ENCODE peak calls at places on chromosomes 12 and 14, in eight cellular contexts. C, D, P, E, J, Z, I and M are unnamed samples. For H3K4me1 and H3K27me3, the result is how much of the 10 kb centered on the place peaks cover.

GRCh38 chr14:52907949-52908348 is 42.9 kb downstream of the FERMT2 start:
- DNase-seq in C (no peak), D (no peak), P (no peak), E (no peak), J (no peak), Z (no peak), I (no peak), M (no peak)

GRCh38 chr12:104801005-104801404 is 157.1 kb downstream of the SLC41A2 start:
- DNase-seq in C (no peak), D (no peak), P (no peak), E (no peak), J (no peak), Z (no peak), I (no peak), M (no peak)

GRCh38 chr12:66156654-66157053 is 13.1 kb downstream of the TMBIM4 start:
- DNase-seq in C (no peak), D (no peak), P (no peak), E (no peak), J (no peak), Z (no peak), I (no peak), M (no peak)

GRCh38 chr14:28468191-28469151 is 298.1 kb upstream of the FOXG1 start:
- DNase-seq in C (peak), D (no peak), P (no peak), E (no peak), J (no peak), Z (peak), I (no peak), M (no peak)

GRCh38 chr12:122527478-122527944 is 462 bp downstream of the KNTC1 start:
- DNase-seq in C (no peak), D (no peak), P (no peak), E (no peak), J (peak), Z (peak), I (no peak), M (no peak)

GRCh38 chr12:42546709-42547108 is 42.8 kb downstream of the PRICKLE1 start:
- DNase-seq in C (no peak), D (no peak), P (no peak), E (no peak), J (no peak), Z (no peak), I (no peak), M (no peak)

GRCh38 chr14:105203057-105203494 is 22.0 kb upstream of the NUDT14 start:
- DNase-seq in C (peak), D (peak), P (peak), E (peak), J (peak), Z (peak), I (peak), M (no peak)

GRCh38 chr12:110657747-110658146 is 31.2 kb downstream of the HVCN1 start:
- DNase-seq in C (no peak), D (no peak), P (no peak), E (no peak), J (no peak), Z (no peak), I (no peak), M (no peak)

GRCh38 chr14:89908712-89909450 is 45.6 kb downstream of the EFCAB11 start:
- DNase-seq in C (no peak), D (no peak), P (no peak), E (no peak), J (no peak), Z (no peak), I (no peak), M (no peak)

GRCh38 chr14:43872752-43873655 is 634.1 kb downstream of the FSCB start:
- DNase-seq in C (peak), D (no peak), P (no peak), E (no peak), J (no peak), Z (peak), I (no peak), M (no peak)

GRCh38 chr12:16857456-16857923 is 251.5 kb upstream of the LMO3 start:
- DNase-seq in C (no peak), D (no peak), P (no peak), E (no peak), J (no peak), Z (no peak), I (no peak), M (no peak)

GRCh38 chr12:51884676-51885229 is 3.1 kb upstream of the ANKRD33 start:
- DNase-seq in C (peak), D (peak), P (no peak), E (peak), J (no peak), Z (peak), I (no peak), M (peak)

GRCh38 chr12:6592087-6592486 is 15.1 kb downstream of the CHD4 start:
- DNase-seq in C (no peak), D (no peak), P (no peak), E (no peak), J (no peak), Z (no peak), I (no peak), M (no peak)

GRCh38 chr14:102848830-102849521 is 71.7 kb downstream of the TRAF3 start:
- DNase-seq in C (no peak), D (no peak), P (peak), E (no peak), J (no peak), Z (no peak), I (no peak), M (no peak)

GRCh38 chr14:90384543-90384911 is 12.3 kb upstream of the CALM1 start:
- DNase-seq in C (no peak), D (no peak), P (no peak), E (no peak), J (peak), Z (no peak), I (no peak), M (no peak)

GRCh38 chr12:121400332-121401139 is 618 bp downstream of the RNF34 start:
- DNase-seq in C (peak), D (peak), P (peak), E (peak), J (peak), Z (peak), I (peak), M (peak)

GRCh38 chr14:64775081-64775777 is 71.0 kb downstream of the PLEKHG3 start:
- DNase-seq in C (no peak), D (no peak), P (no peak), E (no peak), J (no peak), Z (no peak), I (no peak), M (no peak)

GRCh38 chr14:90726656-90727055 is 89.6 kb downstream of the TTC7B start:
- DNase-seq in C (peak), D (peak), P (peak), E (peak), J (no peak), Z (peak), I (peak), M (peak)

GRCh38 chr12:69524755-69525509 is 54.7 kb downstream of the FRS2 start:
- DNase-seq in C (no peak), D (no peak), P (no peak), E (no peak), J (no peak), Z (no peak), I (no peak), M (no peak)

GRCh38 chr12:23803547-23803946 is 145.9 kb downstream of the SOX5 start:
- DNase-seq in C (no peak), D (no peak), P (no peak), E (no peak), J (no peak), Z (no peak), I (no peak), M (no peak)

GRCh38 chr14:101090976-101091375 is 187.5 kb upstream of the RTL1 start:
- DNase-seq in C (no peak), D (no peak), P (no peak), E (no peak), J (no peak), Z (no peak), I (no peak), M (no peak)
- H3K4me1 ChIP-seq in C (under half), D (under half), P (under half), E (under half), J (under half), Z (under half), I (under half), M (under half)

DNA sequence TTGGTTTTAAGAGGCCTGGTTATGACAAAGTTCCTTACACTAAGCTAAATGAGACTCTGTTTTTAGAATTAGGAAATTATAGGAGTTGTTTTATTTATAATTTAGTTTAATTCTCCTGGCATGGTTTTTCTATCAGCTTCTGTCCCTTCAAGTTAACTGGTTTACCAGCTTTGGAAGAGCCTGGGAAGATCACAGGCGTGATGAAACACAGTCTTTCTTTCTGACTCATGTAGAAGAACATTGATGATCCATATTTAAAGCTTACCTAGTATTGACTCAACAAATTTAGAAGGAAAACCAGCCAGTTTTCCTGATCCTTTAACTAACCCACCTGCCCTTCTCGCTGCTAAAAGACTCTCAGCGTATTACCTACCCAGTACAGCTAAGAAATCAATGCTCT is 155.2 kb downstream of the TGFB3 start:
- DNase-seq in C (no peak), D (peak), P (no peak), E (no peak), J (no peak), Z (no peak), I (no peak), M (peak)
- H3K27ac ChIP-seq in C (no peak), D (peak), P (peak), E (no peak), J (no peak), Z (no peak), I (no peak), M (peak)

GRCh38 chr12:40907115-40907521 is 214.9 kb downstream of the CNTN1 start:
- DNase-seq in C (no peak), D (peak), P (no peak), E (no peak), J (no peak), Z (no peak), I (no peak), M (peak)

GRCh38 chr12:40915172-40915571 is 222.9 kb downstream of the CNTN1 start:
- DNase-seq in C (no peak), D (no peak), P (no peak), E (no peak), J (no peak), Z (no peak), I (no peak), M (no peak)

GRCh38 chr12:40917561-40917960 is 225.3 kb downstream of the CNTN1 start:
- DNase-seq in C (no peak), D (no peak), P (no peak), E (no peak), J (no peak), Z (no peak), I (no peak), M (no peak)

GRCh38 chr12:40911676-40912075 is 219.4 kb downstream of the CNTN1 start:
- DNase-seq in C (no peak), D (no peak), P (no peak), E (no peak), J (no peak), Z (no peak), I (no peak), M (peak)
- H3K27me3 ChIP-seq in C (under half), D (under half), P (under half), E (under half), J (under half), Z (under half), I (under half), M (under half)

GRCh38 chr14:77102154-77102553 is 4.1 kb downstream of the CIPC start:
- DNase-seq in C (no peak), D (no peak), P (no peak), E (no peak), J (no peak), Z (no peak), I (no peak), M (no peak)
- H3K4me1 ChIP-seq in C (under half), D (under half), P (half or more), E (half or more), J (under half), Z (under half), I (under half), M (under half)

DNA sequence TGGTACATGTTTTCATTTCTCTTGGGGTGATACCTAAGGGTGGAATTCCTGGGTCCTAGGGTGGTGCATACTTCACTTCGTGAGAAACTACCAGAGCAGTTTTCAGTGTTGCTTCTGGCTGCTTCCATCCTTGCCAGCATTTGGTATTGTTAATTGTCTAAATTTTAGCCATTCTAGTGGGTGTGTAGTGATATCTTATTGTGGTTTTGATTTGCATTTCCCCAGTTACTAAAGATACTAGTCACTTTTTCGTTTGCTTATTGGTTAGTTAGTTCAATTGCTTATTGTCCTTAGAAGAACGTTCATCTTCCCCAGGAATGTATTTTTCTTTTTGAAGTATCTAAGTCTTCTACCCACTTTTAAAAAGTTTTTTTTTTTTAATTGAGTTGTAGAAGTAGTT is 80.2 kb downstream of the ERC1 start:
- DNase-seq in C (no peak), D (no peak), P (no peak), E (no peak), J (no peak), Z (no peak), I (no peak), M (no peak)
- H3K27ac ChIP-seq in C (no peak), D (no peak), P (no peak), E (no peak), J (no peak), Z (no peak), I (no peak), M (no peak)

DNA sequence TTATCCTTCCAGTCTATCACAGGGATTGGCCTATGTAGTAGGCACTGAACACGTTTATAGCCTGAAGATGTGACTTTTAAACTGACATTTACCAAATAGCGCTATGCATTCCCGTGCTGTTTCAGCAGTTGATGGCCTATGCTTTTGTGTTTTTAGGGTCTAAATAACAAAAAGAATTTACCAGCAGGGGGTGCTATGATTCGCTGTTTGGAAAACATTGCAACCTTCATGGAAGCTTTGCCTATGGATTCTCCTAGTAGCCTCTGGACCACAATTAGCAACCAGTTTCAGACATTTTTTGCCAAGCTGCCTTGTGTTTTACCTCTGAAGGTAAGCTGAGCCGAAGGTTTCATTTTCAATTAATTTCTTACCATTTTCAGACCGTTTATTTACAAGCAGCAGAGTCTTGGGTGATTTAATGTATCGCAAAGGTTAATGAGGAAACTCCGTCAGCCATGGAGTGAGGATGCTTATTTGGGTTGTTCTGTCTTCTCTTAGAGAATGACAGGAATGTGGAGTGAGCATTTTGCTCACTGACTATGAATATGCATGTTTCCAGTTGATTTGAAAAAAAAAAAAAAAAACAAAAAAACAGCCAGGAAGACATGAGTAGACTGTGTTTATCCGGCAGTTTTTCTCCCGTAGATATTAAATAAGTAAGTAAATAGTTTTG is 133.1 kb downstream of the PRIMA1 start:
- DNase-seq in C (peak), D (peak), P (no peak), E (no peak), J (no peak), Z (peak), I (no peak), M (peak)
- H3K27me3 ChIP-seq in C (under half), D (under half), P (under half), E (under half), J (under half), Z (under half), I (under half), M (under half)

GRCh38 chr12:47811070-47811391 is 8.7 kb downstream of the HDAC7 start:
- DNase-seq in C (peak), D (peak), P (no peak), E (no peak), J (no peak), Z (peak), I (no peak), M (no peak)
- H3K4me1 ChIP-seq in C (under half), D (half or more), P (half or more), E (half or more), J (half or more), Z (under half), I (half or more), M (under half)

GRCh38 chr12:12721251-12721689 is 4.1 kb downstream of the CDKN1B start:
- DNase-seq in C (no peak), D (no peak), P (no peak), E (no peak), J (peak), Z (no peak), I (no peak), M (peak)

GRCh38 chr12:12723681-12724420 is 6.7 kb downstream of the CDKN1B start:
- DNase-seq in C (peak), D (peak), P (peak), E (no peak), J (peak), Z (peak), I (peak), M (no peak)

GRCh38 chr12:12720637-12721250 is 3.6 kb downstream of the CDKN1B start:
- DNase-seq in C (no peak), D (no peak), P (no peak), E (no peak), J (no peak), Z (no peak), I (no peak), M (no peak)

GRCh38 chr12:12723147-12723680 is 6.0 kb downstream of the CDKN1B start:
- DNase-seq in C (no peak), D (peak), P (no peak), E (no peak), J (no peak), Z (no peak), I (no peak), M (peak)

GRCh38 chr12:12722351-12723146 is 5.4 kb downstream of the CDKN1B start:
- DNase-seq in C (peak), D (peak), P (no peak), E (no peak), J (peak), Z (no peak), I (no peak), M (no peak)
- H3K27ac ChIP-seq in C (no peak), D (no peak), P (peak), E (peak), J (peak), Z (no peak), I (peak), M (peak)

GRCh38 chr14:99224948-99225347 is 47.0 kb downstream of the BCL11B start:
- DNase-seq in C (no peak), D (no peak), P (no peak), E (no peak), J (no peak), Z (no peak), I (no peak), M (no peak)
- H3K27me3 ChIP-seq in C (under half), D (under half), P (under half), E (under half), J (under half), Z (under half), I (under half), M (under half)